ENCODE peak calls at places on chromosomes 1 and 21, in ten cellular contexts. H, G, Q, X, P, U, W, J, F and L are unnamed samples.

GRCh38 chr1:54861070-54861761 is 25.8 kb downstream of the DHCR24 start:
- DNase-seq in F (no peak), U (peak), W (no peak), J (no peak), X (no peak), Q (no peak), H (no peak), G (no peak), P (peak), L (no peak)

GRCh38 chr21:23936224-23936623 is 1671.1 kb downstream of the MRPL39 start:
- DNase-seq in U (peak), W (no peak), X (no peak), H (peak), J (no peak), P (no peak), Q (no peak), F (no peak), G (no peak), L (no peak)

GRCh38 chr1:205812271-205812877 is 624 bp downstream of the SLC41A1 start:
- DNase-seq in W (no peak), F (no peak), H (no peak), J (peak), G (no peak), P (no peak), X (peak), Q (peak), U (peak), L (no peak)

GRCh38 chr21:42145569-42146250 is 73.2 kb upstream of the ABCG1 start:
- DNase-seq in X (peak), U (peak), G (peak), Q (peak), F (peak), W (peak), H (peak), P (no peak), J (peak), L (no peak)

GRCh38 chr1:202821467-202821866 is 10.7 kb downstream of the PCAT6 start:
- DNase-seq in F (no peak), P (no peak), G (no peak), W (no peak), J (peak), H (no peak), Q (no peak), X (no peak), U (no peak), L (no peak)

GRCh38 chr1:204763773-204764427 is 78.4 kb upstream of the LRRN2 start:
- DNase-seq in G (peak), H (peak), J (peak), F (peak), W (peak), P (peak), Q (peak), U (peak), X (peak), L (no peak)

GRCh38 chr1:57258616-57259330 is 165.1 kb downstream of the DAB1 start:
- DNase-seq in H (no peak), P (no peak), W (no peak), U (no peak), F (no peak), J (no peak), X (no peak), G (no peak), Q (no peak), L (no peak)

GRCh38 chr21:16821588-16821987 is 691.3 kb upstream of the CXADR start:
- DNase-seq in U (no peak), P (no peak), X (no peak), G (no peak), Q (no peak), J (no peak), H (no peak), W (no peak), F (no peak), L (no peak)

GRCh38 chr1:216499581-216500272 is 76.5 kb upstream of the USH2A start:
- DNase-seq in U (no peak), F (no peak), H (no peak), P (no peak), J (no peak), Q (no peak), X (no peak), G (no peak), W (no peak), L (no peak)

GRCh38 chr1:88877382-88877825 is 14.0 kb downstream of the GTF2B start:
- DNase-seq in J (peak), X (no peak), U (peak), G (no peak), H (peak), W (no peak), F (no peak), Q (no peak), P (no peak), L (no peak)

GRCh38 chr1:6508154-6508875 is 16.8 kb upstream of the PLEKHG5 start:
- DNase-seq in J (no peak), Q (no peak), G (no peak), H (no peak), F (peak), X (no peak), P (no peak), U (peak), W (no peak), L (no peak)

GRCh38 chr1:63403386-63403785 is 36.0 kb downstream of the ALG6 start:
- DNase-seq in U (no peak), J (no peak), X (no peak), F (no peak), G (no peak), Q (no peak), H (no peak), P (peak), W (no peak), L (peak)

GRCh38 chr1:112727716-112728115 is 12.6 kb upstream of the PPM1J start:
- DNase-seq in U (peak), J (no peak), Q (no peak), W (no peak), X (no peak), G (no peak), H (peak), P (no peak), F (no peak), L (no peak)

GRCh38 chr1:11341881-11342552 is 69.0 kb downstream of the UBIAD1 start:
- DNase-seq in J (no peak), G (no peak), W (no peak), F (no peak), Q (no peak), U (no peak), X (no peak), H (no peak), P (no peak), L (no peak)

GRCh38 chr1:115685029-115685705 is 43.4 kb downstream of the VANGL1 start:
- DNase-seq in F (no peak), Q (no peak), W (no peak), H (no peak), G (no peak), X (no peak), U (no peak), J (no peak), P (no peak), L (no peak)

GRCh38 chr1:25856856-25857255 is 2.4 kb downstream of the AUNIP start:
- DNase-seq in P (no peak), G (no peak), Q (no peak), F (no peak), W (no peak), J (no peak), H (no peak), U (no peak), X (no peak), L (no peak)

GRCh38 chr1:244163131-244163530 is 112.0 kb downstream of the ZBTB18 start:
- DNase-seq in P (no peak), F (no peak), H (no peak), G (no peak), Q (no peak), X (no peak), J (peak), U (no peak), W (no peak), L (no peak)

GRCh38 chr1:25037174-25038074 is 107.3 kb upstream of the RUNX3 start:
- DNase-seq in Q (peak), X (peak), P (no peak), W (no peak), J (no peak), F (no peak), U (peak), H (no peak), G (peak), L (peak)

GRCh38 chr1:69321311-69321710 is 246.4 kb upstream of the LRRC7 start:
- DNase-seq in X (no peak), H (no peak), F (no peak), J (no peak), P (no peak), W (no peak), Q (no peak), U (no peak), G (no peak), L (no peak)

GRCh38 chr1:201946224-201946908 is at the start of gene LMOD1:
- DNase-seq in J (peak), X (no peak), Q (no peak), G (no peak), P (no peak), H (peak), F (no peak), U (peak), W (peak), L (no peak)

GRCh38 chr1:38735651-38736161 is 123.9 kb downstream of the RRAGC start:
- DNase-seq in H (peak), W (no peak), P (no peak), J (peak), X (no peak), Q (no peak), U (no peak), G (no peak), F (no peak), L (no peak)

GRCh38 chr1:58823481-58824010 is 39.7 kb upstream of the JUN start:
- DNase-seq in H (peak), J (peak), U (no peak), Q (no peak), X (no peak), F (no peak), P (no peak), W (no peak), G (no peak), L (no peak)

GRCh38 chr21:23402929-23403520 is 2204.3 kb downstream of the MRPL39 start:
- DNase-seq in G (no peak), W (no peak), U (no peak), X (no peak), F (no peak), P (no peak), J (no peak), H (no peak), Q (no peak), L (no peak)

GRCh38 chr21:17697474-17697873 is 84.8 kb upstream of the BTG3 start:
- DNase-seq in F (no peak), P (peak), X (no peak), Q (no peak), U (no peak), W (no peak), H (no peak), J (no peak), G (no peak), L (peak)

GRCh38 chr1:54287176-54287650 is 87.2 kb downstream of the MRPL37 start:
- DNase-seq in X (peak), J (peak), U (peak), W (no peak), F (no peak), P (no peak), H (no peak), G (peak), Q (peak), L (no peak)

GRCh38 chr1:24586970-24587820 is 31.3 kb downstream of the NCMAP start:
- DNase-seq in Q (peak), P (peak), J (peak), F (peak), G (peak), W (peak), U (peak), H (peak), X (peak), L (peak)

GRCh38 chr1:67880056-67880601 is 46.9 kb upstream of the GNG12 start:
- DNase-seq in X (no peak), P (no peak), G (no peak), Q (no peak), F (peak), H (no peak), W (peak), U (no peak), J (peak), L (no peak)

GRCh38 chr1:117673405-117673804 is 67.6 kb downstream of the TENT5C start:
- DNase-seq in F (no peak), P (no peak), Q (no peak), H (no peak), G (no peak), U (no peak), J (peak), W (no peak), X (no peak), L (no peak)

GRCh38 chr1:2914702-2915101 is 106.6 kb upstream of the ACTRT2 start:
- DNase-seq in G (no peak), P (no peak), H (no peak), J (no peak), F (no peak), Q (no peak), X (no peak), W (no peak), U (no peak), L (no peak)

GRCh38 chr1:160209656-160210046 is 4.5 kb downstream of the PEA15 start:
- DNase-seq in Q (no peak), H (no peak), U (no peak), G (no peak), F (no peak), P (no peak), W (no peak), J (no peak), X (no peak), L (no peak)

GRCh38 chr1:15923241-15923640 is 52.7 kb downstream of the ZBTB17 start:
- DNase-seq in Q (no peak), F (no peak), H (no peak), U (no peak), J (peak), P (no peak), G (no peak), W (no peak), X (no peak), L (no peak)

GRCh38 chr1:219784660-219785391 is 143.5 kb downstream of the SLC30A10 start:
- DNase-seq in F (no peak), X (no peak), G (no peak), Q (no peak), J (peak), H (no peak), P (no peak), U (no peak), W (no peak), L (no peak)

GRCh38 chr1:25110480-25110879 is 121.8 kb downstream of the SYF2 start:
- DNase-seq in U (no peak), F (no peak), G (no peak), J (no peak), H (no peak), P (no peak), Q (no peak), W (no peak), X (no peak), L (no peak)

GRCh38 chr21:33841561-33841960 is 74.0 kb downstream of the ATP5PO start:
- DNase-seq in J (no peak), W (no peak), Q (no peak), F (no peak), H (no peak), G (no peak), X (no peak), P (no peak), U (no peak), L (no peak)

GRCh38 chr21:44532165-44532564 is 7.8 kb downstream of the KRTAP10-1 start:
- DNase-seq in W (no peak), G (no peak), X (no peak), P (no peak), F (no peak), U (no peak), H (no peak), Q (no peak), J (no peak), L (no peak)

GRCh38 chr1:112706505-112707216 is at the start of gene RHOC:
- DNase-seq in H (no peak), W (peak), P (no peak), Q (no peak), X (peak), G (peak), F (no peak), J (peak), U (peak), L (no peak)